ENCODE peak calls at places on chromosome 4, in seven cellular contexts. C, B, E, R, J, T and K are unnamed samples.

GRCh38 chr4:7073526-7074390 is 5.9 kb upstream of the GRPEL1 start:
- DNase-seq in C (peak; percentile 37), B (peak; percentile 87), E (no peak), R (peak; percentile 89), J (no peak), T (peak; percentile 56), K (peak; percentile 65)

GRCh38 chr4:148415500-148415899 is 26.7 kb downstream of the NR3C2 start:
- DNase-seq in C (no peak), B (peak; percentile 34), E (no peak), R (no peak), J (no peak), T (no peak), K (peak; percentile 4)

GRCh38 chr4:141569141-141569540 is 67.2 kb upstream of the IL15 start:
- DNase-seq in C (no peak), B (no peak), E (no peak), R (no peak), J (no peak), T (no peak), K (peak; percentile 54)

GRCh38 chr4:89538886-89539285 is 231.3 kb upstream of the GPRIN3 start:
- DNase-seq in C (no peak), B (no peak), E (no peak), R (no peak), J (no peak), T (no peak), K (no peak)

GRCh38 chr4:163344147-163345050 is 707 bp downstream of the NPY5R start:
- DNase-seq in C (no peak), B (peak; percentile 34), E (no peak), R (peak; percentile 72), J (no peak), T (peak; percentile 17), K (no peak)

GRCh38 chr4:770022-770421 is 55.9 kb downstream of the CPLX1 start:
- DNase-seq in C (no peak), B (no peak), E (no peak), R (no peak), J (no peak), T (no peak), K (peak; percentile 38)

GRCh38 chr4:141077611-141078225 is 55.6 kb downstream of the RNF150 start:
- DNase-seq in C (no peak), B (no peak), E (no peak), R (peak; percentile 16), J (no peak), T (no peak), K (no peak)

GRCh38 chr4:77579406-77580076 is 26.1 kb upstream of the CXCL13 start:
- DNase-seq in C (peak; percentile 87), B (no peak), E (no peak), R (no peak), J (no peak), T (no peak), K (peak; percentile 89)

GRCh38 chr4:74529284-74530041 is 84.5 kb downstream of the AREG start:
- DNase-seq in C (no peak), B (peak; percentile 75), E (no peak), R (no peak), J (no peak), T (no peak), K (no peak)

GRCh38 chr4:139692300-139693012 is 26.8 kb downstream of the MGST2 start:
- DNase-seq in C (no peak), B (peak; percentile 61), E (no peak), R (peak; percentile 29), J (no peak), T (peak; percentile 30), K (no peak)

GRCh38 chr4:155371432-155372043 is 5.2 kb downstream of the MAP9 start:
- DNase-seq in C (peak; percentile 5), B (peak; percentile 24), E (no peak), R (peak; percentile 35), J (no peak), T (peak; percentile 40), K (peak; percentile 43)

GRCh38 chr4:155376387-155377268 is at the start of gene MAP9:
- DNase-seq in C (peak; percentile 90), B (peak; percentile 100), E (peak; percentile 65), R (peak; percentile 99), J (peak; percentile 87), T (peak; percentile 97), K (peak; percentile 75)

DNA sequence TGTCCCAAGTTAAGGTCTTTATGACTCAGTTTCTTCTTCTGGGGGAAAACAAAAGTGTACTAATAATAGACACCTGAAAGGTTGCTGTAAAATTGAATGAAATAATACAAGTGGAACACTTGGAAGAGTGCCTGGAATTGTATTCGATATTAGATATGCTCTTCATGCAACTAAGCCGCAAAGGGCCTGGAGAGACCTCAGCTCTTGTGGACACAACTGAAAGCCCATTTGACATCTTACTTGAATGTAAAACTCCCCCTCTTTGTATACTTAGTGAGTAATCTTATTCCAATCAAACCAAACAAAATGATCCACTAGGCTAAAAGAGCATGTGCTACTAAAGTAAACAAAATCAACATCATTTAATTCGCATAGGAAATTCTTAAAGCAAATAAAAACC is 516 bp upstream of the MAP9 start:
- DNase-seq in C (peak; percentile 3), B (no peak), E (no peak), R (no peak), J (no peak), T (no peak), K (peak; percentile 6)
- H3K4me3 ChIP-seq in C (no peak overlapping the region), B (no peak overlapping the region), E (peak overlapping the region; percentile 55), R (no peak overlapping the region), J (peak overlapping the region; percentile 88), T (no peak overlapping the region), K (no peak overlapping the region)

GRCh38 chr4:185839770-185840169 is 27.8 kb upstream of the SORBS2 start:
- DNase-seq in C (no peak), B (peak; percentile 62), E (no peak), R (peak; percentile 33), J (no peak), T (peak; percentile 53), K (peak; percentile 15)

GRCh38 chr4:185839204-185839712 is 27.3 kb upstream of the SORBS2 start:
- DNase-seq in C (peak; percentile 90), B (peak; percentile 99), E (no peak), R (peak; percentile 93), J (peak; percentile 38), T (peak; percentile 83), K (peak; percentile 96)

GRCh38 chr4:185838104-185838452 is 26.1 kb upstream of the SORBS2 start:
- DNase-seq in C (no peak), B (peak; percentile 38), E (no peak), R (peak; percentile 76), J (no peak), T (no peak), K (no peak)

GRCh38 chr4:185837415-185838103 is 25.6 kb upstream of the SORBS2 start:
- DNase-seq in C (no peak), B (no peak), E (no peak), R (peak; percentile 51), J (no peak), T (no peak), K (no peak)

DNA sequence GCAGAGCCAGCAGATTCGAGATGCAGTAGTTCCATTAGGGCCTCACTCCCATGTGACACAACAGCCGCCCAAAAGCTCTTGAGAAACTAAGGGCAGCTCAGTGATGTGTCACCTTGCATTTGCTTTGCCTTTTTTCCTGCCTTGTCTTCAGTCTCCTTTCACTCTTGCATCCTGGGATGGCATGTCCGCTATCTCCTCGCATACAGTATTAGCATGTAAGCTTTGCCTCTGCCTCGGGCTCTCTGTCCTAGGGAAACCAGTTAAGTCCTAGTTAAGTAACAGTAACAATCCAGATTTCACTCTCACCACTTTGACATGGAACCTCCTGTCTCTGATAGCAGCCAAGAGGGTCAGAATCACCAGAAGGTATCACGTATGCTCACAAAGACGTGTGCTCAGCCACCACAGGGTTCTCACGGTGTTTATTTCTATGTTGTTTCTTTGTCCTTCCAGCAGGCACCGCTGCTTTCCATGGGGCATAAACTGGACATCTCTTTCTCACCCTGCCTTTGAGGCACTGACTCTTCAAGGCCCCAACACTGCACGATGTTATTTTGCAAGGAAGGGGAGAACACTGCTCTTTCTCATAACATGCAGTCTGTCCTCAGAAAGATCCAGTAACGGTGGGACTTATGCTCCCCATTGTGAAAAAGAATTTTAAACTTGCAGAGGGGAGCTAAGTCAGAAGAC is 26.7 kb upstream of the SORBS2 start:
- DNase-seq in C (no peak), B (peak; percentile 91), E (no peak), R (no peak), J (no peak), T (no peak), K (peak; percentile 31)
- H3K4me3 ChIP-seq in C (no peak overlapping the region), B (no peak overlapping the region), E (no peak overlapping the region), R (no peak overlapping the region), J (no peak overlapping the region), T (no peak overlapping the region), K (no peak overlapping the region)

GRCh38 chr4:4226606-4227438 is at the start of gene OTOP1:
- DNase-seq in C (no peak), B (no peak), E (no peak), R (no peak), J (no peak), T (no peak), K (no peak)
- H3K4me3 ChIP-seq in C (no peak within 1 kb of the TSS), B (no peak within 1 kb of the TSS), E (no peak within 1 kb of the TSS), R (peak within 1 kb of the TSS; percentile 49), J (no peak within 1 kb of the TSS), T (no peak within 1 kb of the TSS), K (no peak within 1 kb of the TSS)

GRCh38 chr4:40308528-40309122 is 26.5 kb upstream of the CHRNA9 start:
- DNase-seq in C (no peak), B (no peak), E (no peak), R (peak; percentile 75), J (no peak), T (no peak), K (no peak)
- H3K4me3 ChIP-seq in C (no peak overlapping the region), B (no peak overlapping the region), E (no peak overlapping the region), R (no peak overlapping the region), J (no peak overlapping the region), T (no peak overlapping the region), K (no peak overlapping the region)